ENCODE peak calls at places on chromosomes 16 and 17, in seven cellular contexts. One of them, this sample, is unnamed.

GRCh38 chr17:81711814-81712467 is at the start of gene SLC25A10:
- DNase-seq in A549: peak; percentile 89
- DNase-seq in HCT116: peak; percentile 68
- DNase-seq in H1: no peak
- DNase-seq in IMR-90: peak; percentile 64
- DNase-seq in transverse colon: peak; percentile 92
- DNase-seq in ovary: peak; percentile 80
- DNase-seq in this sample: peak; percentile 51

GRCh38 chr17:58329035-58329807 is 626 bp upstream of the TSPOAP1 start:
- DNase-seq in IMR-90: no peak
- DNase-seq in A549: no peak
- DNase-seq in transverse colon: peak; percentile 53
- DNase-seq in ovary: no peak
- DNase-seq in HCT116: no peak
- DNase-seq in H1: no peak
- DNase-seq in this sample: no peak

GRCh38 chr17:67693811-67694210 is 23.9 kb upstream of the NOL11 start:
- DNase-seq in IMR-90: no peak
- DNase-seq in ovary: no peak
- DNase-seq in transverse colon: no peak
- DNase-seq in A549: no peak
- DNase-seq in H1: no peak
- DNase-seq in HCT116: no peak
- DNase-seq in this sample: no peak

GRCh38 chr17:64024215-64024654 is 3.8 kb upstream of the ICAM2 start:
- DNase-seq in HCT116: no peak
- DNase-seq in IMR-90: no peak
- DNase-seq in transverse colon: no peak
- DNase-seq in ovary: peak; percentile 6
- DNase-seq in A549: no peak
- DNase-seq in H1: no peak
- DNase-seq in this sample: no peak

GRCh38 chr16:58002411-58002790 is 1.2 kb downstream of the USB1 start:
- DNase-seq in ovary: no peak
- DNase-seq in HCT116: no peak
- DNase-seq in A549: no peak
- DNase-seq in H1: no peak
- DNase-seq in IMR-90: no peak
- DNase-seq in transverse colon: no peak
- DNase-seq in this sample: no peak

GRCh38 chr16:50609049-50609832 is 61.0 kb downstream of the NKD1 start:
- DNase-seq in HCT116: no peak
- DNase-seq in transverse colon: no peak
- DNase-seq in H1: no peak
- DNase-seq in A549: no peak
- DNase-seq in ovary: no peak
- DNase-seq in IMR-90: no peak
- DNase-seq in this sample: no peak

GRCh38 chr17:41521574-41522261 is 3.0 kb upstream of the KRT15 start:
- DNase-seq in H1: no peak
- DNase-seq in IMR-90: peak; percentile 91
- DNase-seq in transverse colon: peak; percentile 88
- DNase-seq in HCT116: peak; percentile 97
- DNase-seq in ovary: no peak
- DNase-seq in A549: peak; percentile 76
- DNase-seq in this sample: no peak

GRCh38 chr17:74823176-74823495 is 36.5 kb downstream of the GRIN2C start:
- DNase-seq in transverse colon: no peak
- DNase-seq in H1: no peak
- DNase-seq in IMR-90: no peak
- DNase-seq in HCT116: no peak
- DNase-seq in A549: no peak
- DNase-seq in ovary: no peak
- DNase-seq in this sample: no peak

GRCh38 chr17:76623271-76624146 is 20.0 kb downstream of the ST6GALNAC1 start:
- DNase-seq in H1: no peak
- DNase-seq in ovary: peak; percentile 82
- DNase-seq in transverse colon: peak; percentile 81
- DNase-seq in HCT116: peak; percentile 63
- DNase-seq in A549: peak; percentile 91
- DNase-seq in IMR-90: peak; percentile 60
- DNase-seq in this sample: peak; percentile 82

DNA sequence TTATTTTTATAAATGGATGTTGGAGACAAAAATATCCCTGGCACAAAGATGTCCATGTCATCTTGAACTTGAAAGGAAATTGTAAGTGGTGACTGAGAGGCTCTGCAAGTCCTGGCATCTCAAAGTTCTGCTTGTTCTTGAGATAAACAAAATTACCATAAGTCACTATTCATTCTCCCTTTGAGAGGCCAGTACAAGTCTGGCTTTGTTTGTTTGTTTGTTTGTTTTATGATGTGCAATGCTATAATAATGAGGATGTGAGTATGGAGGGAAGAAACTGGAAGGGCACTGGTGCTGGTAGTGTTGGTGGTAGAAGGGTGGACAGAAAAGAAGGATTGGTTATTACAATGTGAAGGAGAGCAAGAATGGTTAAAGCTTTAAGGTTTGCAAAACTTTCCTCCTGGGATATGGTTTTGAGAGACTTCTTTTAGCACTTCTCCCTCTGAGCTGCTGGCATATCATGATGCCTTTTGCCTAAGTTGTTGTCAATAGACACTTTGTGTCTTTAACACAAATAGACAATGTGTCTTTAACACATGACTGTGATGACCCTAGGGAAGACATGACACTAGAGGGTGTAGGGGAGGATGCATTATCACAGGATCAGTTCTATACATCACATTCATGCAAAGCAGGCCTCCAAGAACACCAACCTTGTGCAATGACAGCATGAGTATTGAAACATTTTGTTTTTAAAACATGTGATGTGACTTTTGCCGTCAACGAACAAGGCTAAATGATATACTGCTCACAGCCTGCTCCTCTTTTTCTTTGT is 880.5 kb upstream of the GOT2 start:
- DNase-seq in HCT116: no peak
- DNase-seq in transverse colon: no peak
- DNase-seq in ovary: no peak
- DNase-seq in IMR-90: no peak
- DNase-seq in A549: no peak
- DNase-seq in H1: no peak
- DNase-seq in this sample: no peak
- H3K9me3 ChIP-seq in HCT116: peaks cover 6% of the 10 kb centered on the region
- H3K9me3 ChIP-seq in transverse colon: no peaks in the 10 kb centered on the region
- H3K9me3 ChIP-seq in ovary: no peaks in the 10 kb centered on the region
- H3K9me3 ChIP-seq in IMR-90: no peaks in the 10 kb centered on the region
- H3K9me3 ChIP-seq in A549: no peaks in the 10 kb centered on the region
- H3K9me3 ChIP-seq in H1: no peaks in the 10 kb centered on the region
- H3K9me3 ChIP-seq in this sample: no peaks in the 10 kb centered on the region

GRCh38 chr17:57187391-57187790 is 68.9 kb upstream of the MSI2 start:
- DNase-seq in A549: no peak
- DNase-seq in HCT116: no peak
- DNase-seq in ovary: no peak
- DNase-seq in transverse colon: no peak
- DNase-seq in IMR-90: no peak
- DNase-seq in H1: no peak
- DNase-seq in this sample: no peak
- TF ChIP-seq POLR2A in A549: no peak
- TF ChIP-seq POLR2A in HCT116: no peak
- TF ChIP-seq POLR2A in ovary: no peak
- TF ChIP-seq POLR2A in transverse colon: no peak
- TF ChIP-seq POLR2A in IMR-90: no peak
- TF ChIP-seq POLR2A in H1: no peak
- TF ChIP-seq POLR2A in this sample: no peak

GRCh38 chr16:88508868-88509748 is 56.0 kb downstream of the ZFPM1 start:
- DNase-seq in HCT116: no peak
- DNase-seq in A549: no peak
- DNase-seq in H1: no peak
- DNase-seq in ovary: no peak
- DNase-seq in IMR-90: no peak
- DNase-seq in transverse colon: peak; percentile 53
- DNase-seq in this sample: no peak

GRCh38 chr16:88505405-88506082 is 52.5 kb downstream of the ZFPM1 start:
- DNase-seq in A549: peak; percentile 69
- DNase-seq in H1: no peak
- DNase-seq in ovary: peak; percentile 61
- DNase-seq in HCT116: peak; percentile 60
- DNase-seq in transverse colon: peak; percentile 89
- DNase-seq in IMR-90: no peak
- DNase-seq in this sample: no peak

GRCh38 chr16:88508376-88508867 is 55.3 kb downstream of the ZFPM1 start:
- DNase-seq in transverse colon: no peak
- DNase-seq in H1: no peak
- DNase-seq in A549: no peak
- DNase-seq in ovary: no peak
- DNase-seq in IMR-90: no peak
- DNase-seq in HCT116: no peak
- DNase-seq in this sample: no peak

GRCh38 chr16:88506723-88507122 is 53.6 kb downstream of the ZFPM1 start:
- DNase-seq in ovary: no peak
- DNase-seq in IMR-90: no peak
- DNase-seq in H1: no peak
- DNase-seq in HCT116: no peak
- DNase-seq in transverse colon: no peak
- DNase-seq in A549: no peak
- DNase-seq in this sample: no peak

DNA sequence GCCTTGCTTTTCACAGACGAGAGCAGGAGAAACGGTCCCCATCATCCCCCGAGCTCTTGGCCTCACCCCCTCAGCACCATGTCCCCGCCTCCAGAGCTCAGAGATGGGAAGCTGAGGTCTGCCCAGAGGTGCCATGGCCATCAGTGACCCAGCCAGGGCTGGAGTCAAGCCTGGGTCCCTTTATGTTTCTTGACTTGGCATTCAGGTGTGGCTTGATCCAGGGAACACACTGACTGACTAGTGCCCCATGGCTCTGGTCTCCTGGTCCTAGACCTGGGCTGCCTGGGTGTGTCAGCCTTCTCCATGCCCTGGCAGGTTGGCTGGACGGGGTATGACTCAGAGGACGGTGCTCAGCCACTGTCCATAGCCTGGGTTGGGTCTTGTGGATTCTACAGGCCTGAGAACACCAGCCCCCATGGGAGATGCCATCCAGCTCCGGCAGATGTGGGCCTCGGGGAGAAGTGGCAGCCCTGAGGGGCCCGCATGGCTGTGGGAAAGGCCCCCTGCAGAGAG is 54.2 kb downstream of the ZFPM1 start:
- DNase-seq in H1: no peak
- DNase-seq in HCT116: no peak
- DNase-seq in A549: peak; percentile 31
- DNase-seq in IMR-90: no peak
- DNase-seq in ovary: no peak
- DNase-seq in transverse colon: no peak
- DNase-seq in this sample: no peak
- H3K9me3 ChIP-seq in H1: no peaks in the 10 kb centered on the region
- H3K9me3 ChIP-seq in HCT116: no peaks in the 10 kb centered on the region
- H3K9me3 ChIP-seq in A549: no peaks in the 10 kb centered on the region
- H3K9me3 ChIP-seq in IMR-90: no peaks in the 10 kb centered on the region
- H3K9me3 ChIP-seq in ovary: no peaks in the 10 kb centered on the region
- H3K9me3 ChIP-seq in transverse colon: no peaks in the 10 kb centered on the region
- H3K9me3 ChIP-seq in this sample: no peaks in the 10 kb centered on the region

DNA sequence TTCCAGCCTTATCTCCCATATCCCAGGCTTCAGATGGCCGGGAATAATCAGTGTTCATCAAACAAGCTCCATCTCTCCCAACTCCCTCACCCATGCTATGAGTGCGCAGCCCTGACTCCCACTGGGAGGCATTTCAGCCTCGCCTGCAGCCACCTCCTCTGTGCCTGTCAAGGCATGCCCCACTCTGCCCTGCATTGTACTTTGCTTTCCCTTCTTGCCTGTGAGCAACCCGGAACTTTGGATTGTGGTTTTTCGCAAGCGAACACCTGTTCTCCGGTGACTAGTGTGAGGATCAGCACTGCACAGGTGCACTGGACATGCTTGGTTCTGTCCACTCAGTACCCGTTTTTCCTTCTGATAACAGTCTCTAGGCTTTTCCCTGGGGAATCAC is 9.2 kb downstream of the CHST6 start:
- DNase-seq in transverse colon: peak; percentile 71
- DNase-seq in A549: no peak
- DNase-seq in ovary: no peak
- DNase-seq in H1: no peak
- DNase-seq in IMR-90: no peak
- DNase-seq in HCT116: no peak
- DNase-seq in this sample: no peak
- TF ChIP-seq POLR2A in transverse colon: peak; percentile 45
- TF ChIP-seq POLR2A in A549: no peak
- TF ChIP-seq POLR2A in ovary: no peak
- TF ChIP-seq POLR2A in H1: no peak
- TF ChIP-seq POLR2A in IMR-90: no peak
- TF ChIP-seq POLR2A in HCT116: no peak
- TF ChIP-seq POLR2A in this sample: no peak

GRCh38 chr17:78101112-78101511 is 27.4 kb downstream of the TMC6 start:
- DNase-seq in A549: no peak
- DNase-seq in HCT116: no peak
- DNase-seq in IMR-90: no peak
- DNase-seq in ovary: no peak
- DNase-seq in transverse colon: no peak
- DNase-seq in H1: no peak
- DNase-seq in this sample: no peak
- H3K9me3 ChIP-seq in A549: peaks cover 3% of the 10 kb centered on the region
- H3K9me3 ChIP-seq in HCT116: no peaks in the 10 kb centered on the region
- H3K9me3 ChIP-seq in IMR-90: no peaks in the 10 kb centered on the region
- H3K9me3 ChIP-seq in ovary: no peaks in the 10 kb centered on the region
- H3K9me3 ChIP-seq in transverse colon: no peaks in the 10 kb centered on the region
- H3K9me3 ChIP-seq in H1: peaks cover 13% of the 10 kb centered on the region
- H3K9me3 ChIP-seq in this sample: no peaks in the 10 kb centered on the region